ENCODE peak calls at places on chromosomes 16 and 17, in five cellular contexts. One of them, this sample, is unnamed.

GRCh38 chr16:72085002-72085401 is 8.4 kb downstream of the TXNL4B start:
- DNase-seq in CD8-positive, alpha-beta T cell: no peak
- DNase-seq in aorta: no peak
- DNase-seq in A549: no peak
- DNase-seq in MG63: no peak
- DNase-seq in this sample: no peak

GRCh38 chr17:49443862-49444261 is 29.2 kb upstream of the PHB1 start:
- DNase-seq in CD8-positive, alpha-beta T cell: no peak
- DNase-seq in aorta: no peak
- DNase-seq in MG63: no peak
- DNase-seq in A549: no peak
- DNase-seq in this sample: no peak

GRCh38 chr16:30409125-30410060 is 2.0 kb downstream of the ZNF771 start:
- DNase-seq in CD8-positive, alpha-beta T cell: peak; percentile 97
- DNase-seq in aorta: peak; percentile 97
- DNase-seq in A549: peak; percentile 88
- DNase-seq in MG63: peak; percentile 87
- DNase-seq in this sample: peak; percentile 89

GRCh38 chr16:78648517-78648916 is 549.1 kb downstream of the WWOX start:
- DNase-seq in CD8-positive, alpha-beta T cell: no peak
- DNase-seq in aorta: no peak
- DNase-seq in MG63: peak; percentile 19
- DNase-seq in A549: no peak
- DNase-seq in this sample: peak; percentile 66

GRCh38 chr16:67886387-67886786 is 1.7 kb downstream of the NRN1L start:
- DNase-seq in aorta: no peak
- DNase-seq in A549: no peak
- DNase-seq in MG63: no peak
- DNase-seq in CD8-positive, alpha-beta T cell: no peak
- DNase-seq in this sample: no peak

GRCh38 chr17:44628234-44629188 is 27.8 kb upstream of the MEIOC start:
- DNase-seq in aorta: peak; percentile 72
- DNase-seq in MG63: no peak
- DNase-seq in CD8-positive, alpha-beta T cell: no peak
- DNase-seq in A549: no peak
- DNase-seq in this sample: no peak

GRCh38 chr17:39568710-39569109 is 39.0 kb downstream of the NEUROD2 start:
- DNase-seq in MG63: no peak
- DNase-seq in aorta: no peak
- DNase-seq in A549: no peak
- DNase-seq in CD8-positive, alpha-beta T cell: no peak
- DNase-seq in this sample: no peak

GRCh38 chr17:29107084-29107483 is 64.1 kb downstream of the PIPOX start:
- DNase-seq in MG63: no peak
- DNase-seq in aorta: no peak
- DNase-seq in A549: no peak
- DNase-seq in CD8-positive, alpha-beta T cell: no peak
- DNase-seq in this sample: no peak

GRCh38 chr17:82108038-82108998 is 10.3 kb upstream of the FASN start:
- DNase-seq in aorta: no peak
- DNase-seq in MG63: no peak
- DNase-seq in CD8-positive, alpha-beta T cell: no peak
- DNase-seq in A549: no peak
- DNase-seq in this sample: no peak

GRCh38 chr16:24036614-24037013 is 200.8 kb downstream of the PRKCB start:
- DNase-seq in MG63: no peak
- DNase-seq in CD8-positive, alpha-beta T cell: peak; percentile 35
- DNase-seq in A549: peak; percentile 84
- DNase-seq in aorta: no peak
- DNase-seq in this sample: peak; percentile 66

GRCh38 chr17:22142091-22142490 is 449.8 kb downstream of the KCNJ18 start:
- DNase-seq in aorta: no peak
- DNase-seq in CD8-positive, alpha-beta T cell: no peak
- DNase-seq in MG63: no peak
- DNase-seq in A549: no peak
- DNase-seq in this sample: no peak
- H3K9me3 ChIP-seq in aorta: no peaks in the 10 kb centered on the region
- H3K9me3 ChIP-seq in CD8-positive, alpha-beta T cell: no peaks in the 10 kb centered on the region
- H3K9me3 ChIP-seq in MG63: no peaks in the 10 kb centered on the region
- H3K9me3 ChIP-seq in A549: no peaks in the 10 kb centered on the region
- H3K9me3 ChIP-seq in this sample: no peaks in the 10 kb centered on the region

GRCh38 chr16:20216818-20217217 is 110.5 kb downstream of the GP2 start:
- DNase-seq in CD8-positive, alpha-beta T cell: no peak
- DNase-seq in aorta: no peak
- DNase-seq in MG63: no peak
- DNase-seq in A549: no peak
- DNase-seq in this sample: no peak
- H3K9me3 ChIP-seq in CD8-positive, alpha-beta T cell: no peaks in the 10 kb centered on the region
- H3K9me3 ChIP-seq in aorta: no peaks in the 10 kb centered on the region
- H3K9me3 ChIP-seq in MG63: no peaks in the 10 kb centered on the region
- H3K9me3 ChIP-seq in A549: no peaks in the 10 kb centered on the region
- H3K9me3 ChIP-seq in this sample: peaks cover 3% of the 10 kb centered on the region

DNA sequence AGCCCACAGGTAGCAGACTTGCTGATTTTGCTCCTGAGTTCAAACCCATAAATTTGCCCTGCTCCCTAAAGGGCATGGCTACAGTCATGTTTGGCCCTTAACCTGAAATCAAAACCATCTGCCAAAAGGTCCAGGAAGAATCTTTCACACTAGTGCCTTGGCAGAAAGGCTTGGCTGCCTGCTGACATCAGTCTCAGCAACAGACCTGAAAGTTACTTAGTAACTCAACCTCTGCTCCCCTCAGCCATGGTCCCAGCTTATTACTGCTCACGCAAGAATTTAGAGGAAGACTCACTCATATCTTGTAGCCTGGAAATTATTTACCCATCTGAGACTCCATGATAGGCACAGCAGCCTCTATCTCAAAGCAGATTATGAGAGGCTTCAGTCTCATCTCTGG is 98.0 kb upstream of the KIF2B start:
- DNase-seq in MG63: peak; percentile 39
- DNase-seq in CD8-positive, alpha-beta T cell: no peak
- DNase-seq in A549: no peak
- DNase-seq in aorta: no peak
- DNase-seq in this sample: no peak
- H3K9me3 ChIP-seq in MG63: peaks cover 15% of the 10 kb centered on the region
- H3K9me3 ChIP-seq in CD8-positive, alpha-beta T cell: no peaks in the 10 kb centered on the region
- H3K9me3 ChIP-seq in A549: peaks cover 19% of the 10 kb centered on the region
- H3K9me3 ChIP-seq in aorta: no peaks in the 10 kb centered on the region
- H3K9me3 ChIP-seq in this sample: peaks cover 25% of the 10 kb centered on the region

DNA sequence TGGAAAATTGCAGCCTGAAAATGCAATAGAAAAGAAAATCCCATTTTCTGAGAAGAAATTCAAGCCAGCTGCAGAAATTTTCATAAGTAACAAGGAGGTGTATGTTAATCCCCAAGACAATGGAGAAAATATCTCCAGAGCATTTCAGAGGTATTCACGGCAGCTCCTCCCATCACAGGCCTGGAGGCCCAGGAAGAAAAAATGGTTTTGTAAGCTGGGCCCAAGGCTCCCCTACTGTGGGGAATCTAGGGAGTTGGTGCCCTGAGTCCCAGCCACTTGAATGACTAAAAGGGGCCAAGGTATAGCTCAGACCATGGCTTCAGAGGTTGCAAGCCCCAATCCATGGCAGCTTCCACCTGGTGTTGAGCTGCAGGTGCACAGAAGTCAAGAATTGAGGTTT is 93.3 kb upstream of the ZNF267 start:
- DNase-seq in MG63: no peak
- DNase-seq in A549: no peak
- DNase-seq in CD8-positive, alpha-beta T cell: no peak
- DNase-seq in aorta: no peak
- DNase-seq in this sample: no peak
- H3K9me3 ChIP-seq in MG63: peaks cover 32% of the 10 kb centered on the region
- H3K9me3 ChIP-seq in A549: peaks cover 22% of the 10 kb centered on the region
- H3K9me3 ChIP-seq in CD8-positive, alpha-beta T cell: peaks cover 19% of the 10 kb centered on the region
- H3K9me3 ChIP-seq in aorta: peaks cover 12% of the 10 kb centered on the region
- H3K9me3 ChIP-seq in this sample: no peaks in the 10 kb centered on the region

GRCh38 chr17:21816592-21817567 is 124.6 kb downstream of the KCNJ18 start:
- DNase-seq in MG63: no peak
- DNase-seq in CD8-positive, alpha-beta T cell: no peak
- DNase-seq in aorta: peak; percentile 63
- DNase-seq in A549: peak; percentile 0
- DNase-seq in this sample: no peak
- H3K9me3 ChIP-seq in MG63: no peaks in the 10 kb centered on the region
- H3K9me3 ChIP-seq in CD8-positive, alpha-beta T cell: no peaks in the 10 kb centered on the region
- H3K9me3 ChIP-seq in aorta: no peaks in the 10 kb centered on the region
- H3K9me3 ChIP-seq in A549: no peaks in the 10 kb centered on the region
- H3K9me3 ChIP-seq in this sample: peaks cover 18% of the 10 kb centered on the region

DNA sequence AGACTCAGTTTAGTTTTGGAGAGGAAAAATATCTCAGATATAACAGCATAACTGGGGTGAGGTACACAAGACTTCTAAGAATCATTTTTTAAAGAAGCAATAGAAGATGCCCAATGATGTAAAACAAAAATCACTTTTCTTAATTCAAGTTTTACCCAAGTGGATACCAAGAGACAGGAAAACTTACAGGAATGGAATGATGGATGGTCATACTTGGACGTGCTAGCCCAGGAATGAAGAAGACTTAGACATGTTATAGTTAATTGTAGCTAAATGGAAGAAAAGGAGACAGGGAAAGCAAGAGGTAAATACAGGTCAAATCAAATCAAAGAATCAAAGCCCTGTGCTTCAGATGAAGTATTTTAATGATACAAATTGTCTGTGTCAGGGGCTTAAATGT is 312.7 kb upstream of the KCNJ16 start:
- DNase-seq in aorta: no peak
- DNase-seq in A549: no peak
- DNase-seq in MG63: no peak
- DNase-seq in CD8-positive, alpha-beta T cell: no peak
- DNase-seq in this sample: no peak
- H3K9me3 ChIP-seq in aorta: no peaks in the 10 kb centered on the region
- H3K9me3 ChIP-seq in A549: no peaks in the 10 kb centered on the region
- H3K9me3 ChIP-seq in MG63: peaks cover 4% of the 10 kb centered on the region
- H3K9me3 ChIP-seq in CD8-positive, alpha-beta T cell: no peaks in the 10 kb centered on the region
- H3K9me3 ChIP-seq in this sample: no peaks in the 10 kb centered on the region

GRCh38 chr17:22503322-22503899 is 811.1 kb downstream of the KCNJ18 start:
- DNase-seq in aorta: no peak
- DNase-seq in CD8-positive, alpha-beta T cell: no peak
- DNase-seq in MG63: no peak
- DNase-seq in A549: no peak
- DNase-seq in this sample: no peak

GRCh38 chr17:22506231-22506630 is 813.9 kb downstream of the KCNJ18 start:
- DNase-seq in MG63: no peak
- DNase-seq in CD8-positive, alpha-beta T cell: no peak
- DNase-seq in A549: no peak
- DNase-seq in aorta: no peak
- DNase-seq in this sample: no peak

GRCh38 chr17:22505660-22506059 is 813.3 kb downstream of the KCNJ18 start:
- DNase-seq in aorta: no peak
- DNase-seq in A549: no peak
- DNase-seq in MG63: no peak
- DNase-seq in CD8-positive, alpha-beta T cell: no peak
- DNase-seq in this sample: peak; percentile 15

GRCh38 chr17:22507823-22508222 is 815.5 kb downstream of the KCNJ18 start:
- DNase-seq in MG63: no peak
- DNase-seq in A549: no peak
- DNase-seq in CD8-positive, alpha-beta T cell: no peak
- DNase-seq in aorta: no peak
- DNase-seq in this sample: no peak

DNA sequence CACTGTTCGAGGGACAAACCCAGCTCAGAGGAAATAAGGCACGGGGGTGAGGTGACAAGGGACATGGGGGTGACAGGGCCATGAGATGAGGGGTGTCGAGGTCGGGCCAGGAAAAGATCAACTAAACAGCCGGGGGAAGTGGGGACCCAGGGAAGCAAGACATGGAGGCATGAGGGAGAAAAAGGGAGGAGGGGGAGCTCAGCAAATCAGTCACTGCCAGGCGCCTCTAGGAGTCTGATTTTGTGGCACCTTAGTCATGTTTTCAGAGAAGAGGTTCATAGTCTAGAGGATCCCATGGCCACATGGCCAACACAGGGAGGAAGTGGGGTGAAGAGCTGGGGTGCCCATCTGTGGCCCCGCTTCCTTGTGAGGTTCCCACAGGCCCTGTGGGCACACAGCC is 814.5 kb downstream of the KCNJ18 start:
- DNase-seq in A549: no peak
- DNase-seq in MG63: no peak
- DNase-seq in CD8-positive, alpha-beta T cell: no peak
- DNase-seq in aorta: no peak
- DNase-seq in this sample: no peak
- H3K9me3 ChIP-seq in A549: no peaks in the 10 kb centered on the region
- H3K9me3 ChIP-seq in MG63: no peaks in the 10 kb centered on the region
- H3K9me3 ChIP-seq in CD8-positive, alpha-beta T cell: no peaks in the 10 kb centered on the region
- H3K9me3 ChIP-seq in aorta: no peaks in the 10 kb centered on the region
- H3K9me3 ChIP-seq in this sample: no peaks in the 10 kb centered on the region

DNA sequence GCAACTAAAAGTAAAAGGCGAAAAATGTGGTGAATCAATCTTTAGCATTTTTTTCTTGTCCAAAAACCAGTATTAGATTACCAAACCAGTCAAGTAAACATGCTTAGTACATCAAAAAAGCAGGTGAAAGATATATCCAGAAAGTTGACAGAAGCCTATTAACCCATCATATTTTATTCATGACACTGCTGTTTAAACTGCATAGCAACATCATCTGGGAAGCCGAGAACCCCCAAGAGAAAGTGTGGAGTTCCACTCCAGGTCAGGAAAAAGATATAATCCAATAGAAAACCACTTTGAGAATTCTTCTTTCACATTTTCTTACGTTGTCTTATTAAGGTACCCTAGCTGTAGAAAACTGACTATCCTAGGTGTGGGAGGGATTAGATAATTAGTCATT is 466.8 kb upstream of the CDH8 start:
- DNase-seq in aorta: no peak
- DNase-seq in CD8-positive, alpha-beta T cell: no peak
- DNase-seq in A549: no peak
- DNase-seq in MG63: no peak
- DNase-seq in this sample: no peak
- H3K9me3 ChIP-seq in aorta: no peaks in the 10 kb centered on the region
- H3K9me3 ChIP-seq in CD8-positive, alpha-beta T cell: no peaks in the 10 kb centered on the region
- H3K9me3 ChIP-seq in A549: no peaks in the 10 kb centered on the region
- H3K9me3 ChIP-seq in MG63: no peaks in the 10 kb centered on the region
- H3K9me3 ChIP-seq in this sample: peaks cover 3% of the 10 kb centered on the region